ENCODE peak calls at places on chromosomes 11 and 22, in four cellular contexts. One of them, this sample, is unnamed.

GRCh38 chr11:83724704-83725114 is 438.5 kb upstream of the CCDC90B start:
- DNase-seq in A549: peak; percentile 4
- DNase-seq in K562: no peak
- DNase-seq in HepG2: no peak
- DNase-seq in this sample: peak; percentile 15

GRCh38 chr11:34327804-34328631 is 29.8 kb downstream of the ABTB2 start:
- DNase-seq in A549: no peak
- DNase-seq in K562: no peak
- DNase-seq in HepG2: no peak
- DNase-seq in this sample: no peak

GRCh38 chr11:134741453-134742227 is 329.6 kb upstream of the B3GAT1 start:
- DNase-seq in A549: no peak
- DNase-seq in K562: no peak
- DNase-seq in HepG2: peak; percentile 15
- DNase-seq in this sample: no peak

GRCh38 chr22:49230194-49230577 is 597.5 kb downstream of the BRD1 start:
- DNase-seq in A549: no peak
- DNase-seq in K562: peak; percentile 12
- DNase-seq in HepG2: no peak
- DNase-seq in this sample: no peak

GRCh38 chr22:45262931-45263789 is 21.6 kb upstream of the UPK3A start:
- DNase-seq in A549: no peak
- DNase-seq in K562: peak; percentile 14
- DNase-seq in HepG2: no peak
- DNase-seq in this sample: no peak

GRCh38 chr11:12211331-12212065 is 101.1 kb downstream of the MICAL2 start:
- DNase-seq in A549: no peak
- DNase-seq in K562: no peak
- DNase-seq in HepG2: no peak
- DNase-seq in this sample: no peak

GRCh38 chr11:121415861-121416260 is 36.3 kb upstream of the SORL1 start:
- DNase-seq in A549: no peak
- DNase-seq in K562: no peak
- DNase-seq in HepG2: no peak
- DNase-seq in this sample: no peak

GRCh38 chr22:50016988-50017700 is 4.6 kb upstream of the IL17REL start:
- DNase-seq in A549: no peak
- DNase-seq in K562: no peak
- DNase-seq in HepG2: no peak
- DNase-seq in this sample: no peak

GRCh38 chr11:64729851-64730382 is 6.9 kb upstream of the NRXN2 start:
- DNase-seq in A549: no peak
- DNase-seq in K562: peak; percentile 82
- DNase-seq in HepG2: no peak
- DNase-seq in this sample: peak; percentile 91

GRCh38 chr11:118117790-118118601 is 31.2 kb upstream of the SMIM35 start:
- DNase-seq in A549: no peak
- DNase-seq in K562: no peak
- DNase-seq in HepG2: no peak
- DNase-seq in this sample: no peak

GRCh38 chr11:34671946-34672345 is 51.1 kb downstream of the EHF start:
- DNase-seq in A549: no peak
- DNase-seq in K562: no peak
- DNase-seq in HepG2: no peak
- DNase-seq in this sample: no peak

GRCh38 chr11:10674991-10675440 is 18.5 kb downstream of the IRAG1 start:
- DNase-seq in A549: no peak
- DNase-seq in K562: no peak
- DNase-seq in HepG2: no peak
- DNase-seq in this sample: no peak

GRCh38 chr22:33049125-33049729 is 9.0 kb downstream of the SYN3 start:
- DNase-seq in A549: peak; percentile 69
- DNase-seq in K562: peak; percentile 66
- DNase-seq in HepG2: peak; percentile 62
- DNase-seq in this sample: peak; percentile 83

GRCh38 chr22:43698403-43698802 is 113.7 kb downstream of the EFCAB6 start:
- DNase-seq in A549: no peak
- DNase-seq in K562: no peak
- DNase-seq in HepG2: no peak
- DNase-seq in this sample: no peak

GRCh38 chr11:113874920-113875413 is 405 bp downstream of the USP28 start:
- DNase-seq in A549: no peak
- DNase-seq in K562: no peak
- DNase-seq in HepG2: no peak
- DNase-seq in this sample: no peak

GRCh38 chr11:113875414-113876073 is at the start of gene USP28:
- DNase-seq in A549: peak; percentile 93
- DNase-seq in K562: peak; percentile 98
- DNase-seq in HepG2: peak; percentile 89
- DNase-seq in this sample: peak; percentile 84

GRCh38 chr11:113876074-113876797 is 864 bp upstream of the USP28 start:
- DNase-seq in A549: no peak
- DNase-seq in K562: no peak
- DNase-seq in HepG2: no peak
- DNase-seq in this sample: no peak

GRCh38 chr11:113873241-113873626 is 2.1 kb downstream of the USP28 start:
- DNase-seq in A549: no peak
- DNase-seq in K562: no peak
- DNase-seq in HepG2: no peak
- DNase-seq in this sample: no peak

DNA sequence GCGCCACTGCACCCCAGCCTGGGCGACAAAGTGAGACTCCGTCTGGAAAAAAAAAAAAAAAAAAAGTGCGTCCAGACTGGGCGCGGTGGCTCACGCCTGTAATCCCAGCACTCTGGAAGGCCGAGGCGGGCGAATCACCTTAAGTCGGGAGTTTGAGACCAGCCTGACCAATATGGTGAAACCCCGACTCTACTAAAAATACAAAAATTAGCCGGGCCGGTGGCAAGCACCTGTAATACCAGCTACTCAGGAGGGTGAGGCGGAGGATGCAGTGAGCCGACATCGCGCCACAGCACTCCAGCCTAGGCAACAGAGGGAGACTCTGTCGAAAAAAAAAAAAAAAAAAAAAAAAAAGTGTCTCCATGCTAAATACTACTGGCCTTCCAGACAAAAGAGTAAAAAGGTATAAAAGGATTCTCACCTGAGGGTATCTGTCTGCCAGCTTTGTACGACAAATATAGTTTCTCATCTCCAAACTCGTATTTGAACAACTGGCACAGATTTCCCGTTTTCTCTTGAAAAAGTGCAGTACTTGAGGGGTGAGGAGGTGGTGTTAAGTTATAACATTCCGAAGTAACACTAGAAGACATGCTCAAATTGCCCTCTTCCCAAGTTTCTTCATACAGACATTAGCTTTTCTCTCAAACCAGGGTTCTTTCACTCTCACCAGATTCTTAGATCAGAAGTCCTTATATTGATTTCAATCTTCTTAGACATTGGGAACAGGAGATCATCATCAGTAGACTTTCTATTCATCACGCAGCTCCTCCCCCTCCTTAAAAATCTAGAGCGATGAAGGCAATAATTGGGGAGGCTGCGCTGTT is 1.1 kb downstream of the USP28 start:
- DNase-seq in A549: no peak
- DNase-seq in K562: no peak
- DNase-seq in HepG2: no peak
- DNase-seq in this sample: no peak
- TF ChIP-seq PHF8 in A549: no peak
- TF ChIP-seq PHF8 in K562: no peak
- TF ChIP-seq PHF8 in HepG2: no peak
- TF ChIP-seq PHF8 in this sample: no peak

GRCh38 chr11:111835665-111836064 is 35.7 kb downstream of the ALG9 start:
- DNase-seq in A549: no peak
- DNase-seq in K562: no peak
- DNase-seq in HepG2: no peak
- DNase-seq in this sample: no peak

GRCh38 chr11:111834432-111835163 is 36.8 kb downstream of the ALG9 start:
- DNase-seq in A549: no peak
- DNase-seq in K562: no peak
- DNase-seq in HepG2: no peak
- DNase-seq in this sample: no peak

GRCh38 chr11:111836766-111837165 is 34.6 kb downstream of the ALG9 start:
- DNase-seq in A549: no peak
- DNase-seq in K562: no peak
- DNase-seq in HepG2: no peak
- DNase-seq in this sample: no peak

GRCh38 chr11:111836162-111836561 is 35.2 kb downstream of the ALG9 start:
- DNase-seq in A549: no peak
- DNase-seq in K562: no peak
- DNase-seq in HepG2: no peak
- DNase-seq in this sample: no peak

GRCh38 chr11:111833524-111833923 is 37.9 kb downstream of the ALG9 start:
- DNase-seq in A549: no peak
- DNase-seq in K562: no peak
- DNase-seq in HepG2: peak; percentile 19
- DNase-seq in this sample: no peak
- TF ChIP-seq PHF8 in A549: no peak
- TF ChIP-seq PHF8 in K562: no peak
- TF ChIP-seq PHF8 in HepG2: no peak
- TF ChIP-seq PHF8 in this sample: no peak

GRCh38 chr11:119910650-119911049 is 181.7 kb upstream of the NECTIN1 start:
- DNase-seq in A549: no peak
- DNase-seq in K562: no peak
- DNase-seq in HepG2: no peak
- DNase-seq in this sample: no peak

GRCh38 chr11:119909077-119909476 is 180.1 kb upstream of the NECTIN1 start:
- DNase-seq in A549: no peak
- DNase-seq in K562: no peak
- DNase-seq in HepG2: no peak
- DNase-seq in this sample: no peak

GRCh38 chr11:119910056-119910455 is 181.1 kb upstream of the NECTIN1 start:
- DNase-seq in A549: no peak
- DNase-seq in K562: no peak
- DNase-seq in HepG2: no peak
- DNase-seq in this sample: no peak

GRCh38 chr11:119909495-119909894 is 180.5 kb upstream of the NECTIN1 start:
- DNase-seq in A549: no peak
- DNase-seq in K562: no peak
- DNase-seq in HepG2: no peak
- DNase-seq in this sample: no peak

GRCh38 chr11:119912214-119912613 is 183.2 kb upstream of the NECTIN1 start:
- DNase-seq in A549: no peak
- DNase-seq in K562: no peak
- DNase-seq in HepG2: no peak
- DNase-seq in this sample: no peak
- TF ChIP-seq PHF8 in A549: no peak
- TF ChIP-seq PHF8 in K562: no peak
- TF ChIP-seq PHF8 in HepG2: no peak
- TF ChIP-seq PHF8 in this sample: no peak

DNA sequence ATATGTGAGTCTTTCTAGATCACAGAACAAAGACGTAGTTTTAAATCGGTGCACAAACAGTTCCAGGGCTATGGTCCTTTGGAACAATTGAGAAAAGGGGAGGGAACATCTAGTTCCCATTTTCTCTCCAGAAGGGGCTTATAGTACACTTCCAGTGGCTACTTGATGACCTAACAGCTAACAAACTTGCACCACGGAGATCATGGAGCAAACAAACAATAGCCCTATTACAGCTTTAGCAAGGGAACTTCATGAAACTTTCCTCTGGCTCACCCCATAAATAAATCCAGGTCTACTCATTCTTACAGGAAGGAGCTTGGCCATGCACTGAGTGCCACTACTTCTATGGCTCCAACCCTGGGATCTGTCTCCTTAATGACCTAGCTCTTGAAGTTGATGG is 8.3 kb upstream of the FOLR2 start:
- DNase-seq in A549: no peak
- DNase-seq in K562: no peak
- DNase-seq in HepG2: no peak
- DNase-seq in this sample: no peak
- TF ChIP-seq PHF8 in A549: no peak
- TF ChIP-seq PHF8 in K562: no peak
- TF ChIP-seq PHF8 in HepG2: no peak
- TF ChIP-seq PHF8 in this sample: no peak

DNA sequence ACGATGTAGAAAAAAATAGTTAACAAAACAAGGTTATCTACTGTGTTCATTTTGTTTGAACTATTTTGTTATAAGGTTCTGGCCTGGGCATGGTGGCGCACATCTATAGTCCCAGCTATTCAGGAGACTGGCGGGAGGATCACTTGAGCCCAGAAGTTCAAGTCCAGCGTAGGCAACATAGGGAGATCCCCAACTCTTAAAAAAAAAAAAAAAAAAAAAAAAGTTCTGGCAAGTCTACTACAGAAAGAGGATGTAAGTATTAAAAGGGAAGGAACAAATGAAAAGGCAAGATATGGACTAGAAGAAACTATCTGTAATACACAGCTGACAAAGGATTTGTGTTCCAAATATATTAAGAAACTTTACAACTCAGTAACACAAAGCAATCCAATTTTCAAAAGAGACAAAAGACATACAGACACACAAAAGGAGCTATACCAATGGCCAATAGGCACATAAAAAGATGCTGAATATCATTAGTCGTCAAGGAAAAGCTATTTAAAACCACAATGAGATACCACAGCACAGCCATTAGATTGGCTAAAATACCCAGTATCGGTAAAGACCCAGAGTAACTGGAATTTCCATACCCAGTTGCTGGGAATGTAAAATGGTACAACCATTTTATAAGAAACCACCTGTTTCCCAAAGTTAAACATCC is 27.4 kb downstream of the RRAS2 start:
- DNase-seq in A549: no peak
- DNase-seq in K562: no peak
- DNase-seq in HepG2: no peak
- DNase-seq in this sample: no peak
- TF ChIP-seq PHF8 in A549: no peak
- TF ChIP-seq PHF8 in K562: no peak
- TF ChIP-seq PHF8 in HepG2: no peak
- TF ChIP-seq PHF8 in this sample: no peak

DNA sequence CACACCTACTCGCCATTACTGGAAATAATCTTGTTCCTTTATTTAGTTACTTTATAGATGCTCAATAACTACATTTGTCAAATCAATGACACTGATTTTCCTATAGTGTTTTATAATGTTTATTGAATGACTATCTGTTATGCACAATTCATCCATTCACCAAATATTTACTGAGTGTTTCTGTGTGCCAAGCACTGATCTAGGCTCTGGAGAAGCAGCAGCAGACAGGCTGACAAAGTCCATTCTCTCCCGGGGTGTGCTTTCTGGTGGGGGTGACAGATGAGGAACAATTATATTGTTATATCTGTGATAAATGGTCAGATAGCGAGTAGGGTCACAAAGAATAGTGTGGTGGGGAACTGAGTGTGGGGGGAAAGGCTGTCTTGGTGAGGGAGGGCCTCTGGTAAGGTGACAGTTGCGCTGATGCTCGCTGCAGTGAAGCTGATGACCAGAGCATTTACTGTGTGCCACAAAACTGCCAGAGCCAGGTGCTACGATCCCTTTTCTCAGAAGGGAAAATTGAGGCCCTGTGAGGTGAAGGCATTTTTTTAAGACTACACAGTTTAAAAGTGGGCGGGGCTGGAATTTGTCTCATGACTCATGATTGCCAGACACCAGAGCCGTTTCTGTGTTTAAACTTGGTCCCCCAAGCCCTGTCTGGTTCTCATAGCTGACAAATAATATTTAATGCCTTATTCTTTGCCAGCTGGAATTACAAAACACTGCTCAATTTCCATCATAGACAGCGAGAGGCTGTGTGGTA is 10.2 kb downstream of the PACS1 start:
- DNase-seq in A549: peak; percentile 68
- DNase-seq in K562: peak; percentile 57
- DNase-seq in HepG2: peak; percentile 34
- DNase-seq in this sample: no peak
- TF ChIP-seq PHF8 in A549: no peak
- TF ChIP-seq PHF8 in K562: no peak
- TF ChIP-seq PHF8 in HepG2: no peak
- TF ChIP-seq PHF8 in this sample: no peak

This sample was measured in H1.